ENCODE peak calls at places on chromosomes 16 and 17, in ten cellular contexts. M is kidney, K is lung, O is K562, L is fibroblast of pulmonary artery, G is stomach, S is brain microvascular endothelial cell, V is AG04450, N is cardiac muscle cell, I is lower lobe of right lung. J is an unnamed sample.

GRCh38 chr17:82380860-82381702 is 9.5 kb downstream of the UTS2R start:
- DNase-seq in M (no peak), K (no peak), O (no peak), L (peak), G (no peak), S (no peak), V (no peak), N (peak), I (peak), J (no peak)

GRCh38 chr17:75896360-75897075 is at the start of gene TRIM65:
- DNase-seq in M (peak), K (peak), O (peak), L (peak), G (peak), S (peak), V (no peak), N (peak), I (peak), J (peak)

GRCh38 chr17:64020068-64020766 is at the start of gene ICAM2:
- DNase-seq in M (peak), K (no peak), O (no peak), L (no peak), G (peak), S (no peak), V (no peak), N (no peak), I (peak), J (peak)

GRCh38 chr16:72073831-72074230 is 10.8 kb downstream of the HPR start:
- DNase-seq in M (no peak), K (no peak), O (no peak), L (peak), G (peak), S (no peak), V (no peak), N (peak), I (no peak), J (no peak)

GRCh38 chr17:2195729-2196128 is 107.9 kb downstream of the SMG6 start:
- DNase-seq in M (no peak), K (no peak), O (no peak), L (no peak), G (no peak), S (peak), V (no peak), N (no peak), I (no peak), J (no peak)

GRCh38 chr16:51440096-51440495 is 289.0 kb upstream of the SALL1 start:
- DNase-seq in M (no peak), K (no peak), O (no peak), L (no peak), G (no peak), S (no peak), V (no peak), N (no peak), I (no peak), J (no peak)

GRCh38 chr16:21233521-21234150 is at the start of gene ANKS4B:
- DNase-seq in M (no peak), K (no peak), O (no peak), L (no peak), G (peak), S (no peak), V (no peak), N (no peak), I (no peak), J (no peak)

GRCh38 chr16:21666772-21667171 is 3.0 kb downstream of the OTOA start:
- DNase-seq in M (no peak), K (no peak), O (no peak), L (no peak), G (no peak), S (no peak), V (no peak), N (no peak), I (no peak), J (no peak)

GRCh38 chr17:41863074-41863843 is 2.0 kb downstream of the KLHL11 start:
- DNase-seq in M (no peak), K (no peak), O (no peak), L (no peak), G (no peak), S (no peak), V (no peak), N (no peak), I (no peak), J (no peak)

GRCh38 chr17:4502466-4503154 is 3.9 kb downstream of the SPNS2 start:
- DNase-seq in M (no peak), K (no peak), O (no peak), L (no peak), G (no peak), S (no peak), V (no peak), N (no peak), I (no peak), J (no peak)

GRCh38 chr17:17098426-17099035 is 56.3 kb downstream of the MPRIP start:
- DNase-seq in M (no peak), K (no peak), O (no peak), L (peak), G (no peak), S (no peak), V (no peak), N (peak), I (no peak), J (no peak)

GRCh38 chr17:49021095-49021767 is 24.0 kb downstream of the IGF2BP1 start:
- DNase-seq in M (no peak), K (no peak), O (peak), L (no peak), G (no peak), S (peak), V (no peak), N (peak), I (no peak), J (no peak)

GRCh38 chr17:45170976-45171337 is 9.3 kb downstream of the HEXIM2 start:
- DNase-seq in M (peak), K (peak), O (no peak), L (peak), G (peak), S (peak), V (no peak), N (peak), I (peak), J (no peak)

GRCh38 chr17:31487648-31488263 is 96.3 kb downstream of the RAB11FIP4 start:
- DNase-seq in M (peak), K (peak), O (peak), L (peak), G (peak), S (peak), V (no peak), N (peak), I (peak), J (peak)

GRCh38 chr16:15879255-15879804 is 9.1 kb downstream of the CEP20 start:
- DNase-seq in M (no peak), K (no peak), O (peak), L (peak), G (no peak), S (peak), V (peak), N (peak), I (no peak), J (no peak)

GRCh38 chr17:8153550-8153956 is 1.3 kb upstream of the PER1 start:
- DNase-seq in M (peak), K (peak), O (peak), L (peak), G (peak), S (peak), V (peak), N (peak), I (peak), J (peak)

GRCh38 chr16:14172200-14172805 is 101.2 kb downstream of the MRTFB start:
- DNase-seq in M (no peak), K (no peak), O (no peak), L (peak), G (no peak), S (no peak), V (peak), N (peak), I (no peak), J (no peak)

GRCh38 chr17:47802341-47803022 is 19.1 kb downstream of the OSBPL7 start:
- DNase-seq in M (no peak), K (no peak), O (peak), L (peak), G (peak), S (peak), V (no peak), N (peak), I (no peak), J (no peak)
- TF ChIP-seq CTCF in M (peak), K (peak), O (peak), L (peak), G (peak), S (peak), V (peak), N (peak), I (peak), J (peak)

GRCh38 chr16:46629331-46629843 is 8.2 kb upstream of the SHCBP1 start:
- DNase-seq in M (no peak), K (no peak), O (peak), L (peak), G (no peak), S (peak), V (no peak), N (peak), I (no peak), J (no peak)
- TF ChIP-seq CTCF in M (no peak), K (no peak), O (peak), L (peak), G (no peak), S (peak), V (peak), N (peak), I (peak), J (peak)

GRCh38 chr17:28381141-28381825 is 9.8 kb downstream of the SARM1 start:
- DNase-seq in M (no peak), K (peak), O (peak), L (no peak), G (peak), S (no peak), V (no peak), N (peak), I (peak), J (no peak)
- TF ChIP-seq CTCF in M (peak), K (no peak), O (peak), L (peak), G (no peak), S (peak), V (no peak), N (peak), I (peak), J (peak)

DNA sequence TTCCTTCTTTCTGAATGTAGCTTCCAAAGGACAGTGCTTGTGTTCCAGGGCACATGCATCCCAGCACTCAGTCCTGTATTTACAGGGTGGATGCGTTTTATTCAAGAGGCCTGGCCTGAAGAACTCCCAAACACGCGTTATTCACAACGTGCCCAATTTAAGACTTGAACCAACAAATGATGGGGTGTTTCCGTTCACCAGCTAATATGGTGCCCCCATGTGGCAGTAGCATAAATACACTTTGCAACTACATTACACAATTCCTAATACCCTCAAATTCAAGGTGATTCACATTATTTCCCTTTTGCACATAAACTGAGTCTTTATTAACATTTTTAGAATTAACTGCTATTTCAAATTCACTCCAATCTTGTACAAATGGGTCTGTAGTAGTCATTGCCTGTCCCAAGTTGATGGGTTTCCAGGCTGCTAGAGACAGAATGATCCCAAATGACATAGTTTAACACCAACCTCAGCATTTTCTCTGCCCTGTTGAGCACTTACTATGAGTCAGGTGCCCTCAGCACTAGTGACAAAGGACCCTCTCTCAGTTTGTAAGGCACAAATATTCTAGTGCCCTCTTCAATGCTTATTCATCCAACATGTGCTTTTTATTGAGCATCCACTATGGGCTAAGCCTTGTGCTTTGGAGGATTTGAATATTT is 26.9 kb downstream of the HSD17B2 start:
- DNase-seq in M (no peak), K (no peak), O (peak), L (peak), G (no peak), S (peak), V (no peak), N (peak), I (no peak), J (no peak)
- TF ChIP-seq CTCF in M (peak), K (peak), O (peak), L (peak), G (peak), S (peak), V (peak), N (peak), I (peak), J (peak)

GRCh38 chr17:509316-509715 is 156.7 kb upstream of the RPH3AL start:
- DNase-seq in M (no peak), K (no peak), O (no peak), L (no peak), G (no peak), S (no peak), V (no peak), N (no peak), I (no peak), J (no peak)

GRCh38 chr17:507441-507840 is 154.8 kb upstream of the RPH3AL start:
- DNase-seq in M (no peak), K (no peak), O (no peak), L (no peak), G (no peak), S (no peak), V (no peak), N (no peak), I (no peak), J (no peak)

GRCh38 chr17:499836-500543 is 147.4 kb upstream of the RPH3AL start:
- DNase-seq in M (no peak), K (peak), O (no peak), L (no peak), G (peak), S (no peak), V (no peak), N (no peak), I (peak), J (no peak)

GRCh38 chr17:497587-498034 is 145.0 kb upstream of the RPH3AL start:
- DNase-seq in M (no peak), K (no peak), O (no peak), L (no peak), G (no peak), S (no peak), V (no peak), N (no peak), I (no peak), J (no peak)

DNA sequence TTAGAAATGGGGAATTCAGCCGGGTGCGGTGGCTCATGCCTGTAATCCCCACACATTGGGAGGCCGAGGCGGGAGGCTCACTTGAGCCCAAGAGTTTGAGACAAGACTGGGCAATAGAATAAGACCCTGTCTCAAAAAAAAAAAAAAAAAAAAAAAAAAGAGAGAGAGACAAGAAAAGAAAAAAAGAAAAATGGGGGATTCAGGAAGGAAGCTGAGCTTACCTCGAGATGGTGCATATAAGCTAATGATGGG is 150.8 kb upstream of the RPH3AL start:
- DNase-seq in M (no peak), K (no peak), O (no peak), L (no peak), G (no peak), S (no peak), V (no peak), N (no peak), I (no peak), J (no peak)
- TF ChIP-seq CTCF in M (no peak), K (no peak), O (no peak), L (no peak), G (no peak), S (no peak), V (no peak), N (no peak), I (no peak), J (no peak)

GRCh38 chr16:57993452-57993851 is 7.0 kb downstream of the ZNF319 start:
- DNase-seq in M (peak), K (no peak), O (no peak), L (no peak), G (no peak), S (no peak), V (no peak), N (no peak), I (peak), J (no peak)

GRCh38 chr16:57994361-57994760 is 6.1 kb downstream of the ZNF319 start:
- DNase-seq in M (no peak), K (no peak), O (no peak), L (no peak), G (no peak), S (no peak), V (no peak), N (no peak), I (no peak), J (no peak)

GRCh38 chr16:57993897-57994296 is 6.6 kb downstream of the ZNF319 start:
- DNase-seq in M (no peak), K (no peak), O (no peak), L (no peak), G (no peak), S (no peak), V (no peak), N (no peak), I (peak), J (no peak)

GRCh38 chr16:57995721-57996405 is 4.6 kb downstream of the ZNF319 start:
- DNase-seq in M (no peak), K (no peak), O (no peak), L (no peak), G (no peak), S (no peak), V (no peak), N (no peak), I (no peak), J (no peak)

DNA sequence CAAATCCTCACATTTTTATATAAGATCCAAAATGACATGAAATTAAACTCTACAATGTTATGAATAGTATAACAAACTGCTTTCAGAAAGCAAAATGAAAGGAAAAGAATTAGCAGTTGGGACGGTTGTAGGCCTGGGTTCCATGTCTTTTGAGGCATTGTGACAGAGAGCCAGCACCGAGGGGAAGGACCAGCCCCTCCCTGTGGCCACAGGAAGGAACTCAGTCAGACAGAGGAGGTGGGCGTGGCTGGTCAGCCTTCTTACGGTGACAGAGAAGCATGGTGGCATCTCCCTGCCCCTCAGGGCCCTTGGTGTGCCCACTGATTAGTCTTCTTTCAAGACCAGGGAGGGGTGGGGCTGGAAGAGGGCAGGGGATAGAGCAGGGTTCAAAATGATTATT is 5.7 kb downstream of the ZNF319 start:
- DNase-seq in M (no peak), K (peak), O (peak), L (peak), G (peak), S (peak), V (no peak), N (peak), I (peak), J (no peak)
- TF ChIP-seq CTCF in M (no peak), K (no peak), O (peak), L (peak), G (peak), S (peak), V (peak), N (peak), I (peak), J (peak)

GRCh38 chr16:88633684-88634140 is 4.7 kb upstream of the IL17C start:
- DNase-seq in M (peak), K (no peak), O (peak), L (peak), G (peak), S (peak), V (no peak), N (peak), I (peak), J (no peak)

GRCh38 chr16:88635671-88636070 is 2.7 kb upstream of the IL17C start:
- DNase-seq in M (no peak), K (no peak), O (no peak), L (no peak), G (no peak), S (no peak), V (no peak), N (no peak), I (no peak), J (no peak)

GRCh38 chr16:88634141-88634993 is 4.0 kb upstream of the IL17C start:
- DNase-seq in M (peak), K (peak), O (peak), L (peak), G (peak), S (peak), V (no peak), N (peak), I (peak), J (no peak)

GRCh38 chr16:88636488-88637265 is 1.7 kb upstream of the IL17C start:
- DNase-seq in M (no peak), K (no peak), O (no peak), L (no peak), G (no peak), S (no peak), V (no peak), N (no peak), I (no peak), J (no peak)

DNA sequence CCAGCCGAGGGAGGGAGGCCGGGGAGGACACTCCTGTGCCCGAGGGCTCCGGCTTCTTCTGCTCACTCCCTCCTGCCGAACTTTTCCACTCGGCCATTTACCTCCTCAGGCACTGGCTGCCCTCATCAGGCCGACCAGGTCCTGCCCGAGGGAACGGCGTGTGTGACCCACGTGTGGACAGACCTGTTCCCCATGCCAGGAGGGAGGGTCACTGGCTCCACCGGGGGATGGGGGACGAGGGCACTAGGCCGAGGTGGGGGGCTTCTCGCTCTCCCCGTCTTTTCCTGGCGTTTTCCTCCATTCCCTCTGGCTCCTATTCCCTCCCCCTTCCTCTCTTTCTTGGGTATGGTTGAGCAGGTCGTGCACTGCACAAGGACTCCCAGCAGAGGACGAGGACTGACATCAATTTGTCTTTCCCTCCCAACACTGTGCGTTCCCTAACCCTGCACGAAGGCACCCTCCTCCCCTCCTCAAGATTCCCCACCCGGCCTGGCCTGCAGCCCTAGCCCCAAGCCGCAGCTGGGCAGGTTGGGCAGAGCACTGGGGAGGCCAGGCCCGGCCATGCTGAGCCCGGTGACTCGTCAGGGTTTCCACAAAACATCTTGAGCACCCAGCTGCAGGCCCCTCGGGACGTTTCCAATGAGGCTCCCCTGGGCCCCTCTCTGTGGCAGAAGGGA is 3.2 kb upstream of the IL17C start:
- DNase-seq in M (peak), K (no peak), O (no peak), L (no peak), G (no peak), S (no peak), V (no peak), N (no peak), I (no peak), J (no peak)
- TF ChIP-seq CTCF in M (no peak), K (no peak), O (no peak), L (no peak), G (no peak), S (no peak), V (no peak), N (no peak), I (no peak), J (no peak)

GRCh38 chr16:30457256-30457655 is 11.6 kb upstream of the SEPHS2 start:
- DNase-seq in M (no peak), K (no peak), O (no peak), L (no peak), G (no peak), S (no peak), V (no peak), N (no peak), I (no peak), J (no peak)
- TF ChIP-seq CTCF in M (no peak), K (no peak), O (no peak), L (no peak), G (no peak), S (no peak), V (no peak), N (no peak), I (no peak), J (no peak)